ENCODE peak calls at places on chromosomes 12 and 14, in seven cellular contexts. S is suprapubic skin; U is vagina; M is activated CD8-positive, alpha-beta T cell treated with anti-CD3 and anti-CD28 coated beads, Interleukin-2, amount 10 ng/mL, durations not matched to agents 7 days and 5 days; F is activated T-helper 1 cell treated with Interleukin-2 at 50 U/mL for 16 hours; Y is stimulated activated CD8-positive, alpha-beta memory T cell treated with anti-CD3 and anti-CD28 coated beads, Interleukin-2, amount 100 ng/mL, for 48 hours; P is D721Med. E is an unnamed sample.

GRCh38 chr12:90080616-90081015 is 372.0 kb upstream of the ATP2B1 start:
- DNase-seq in M (no peak), U (no peak), P (no peak), Y (no peak), S (no peak), F (no peak), E (no peak)

GRCh38 chr14:89600950-89601826 is 184.2 kb upstream of the FOXN3 start:
- DNase-seq in U (no peak), P (no peak), F (no peak), Y (no peak), S (no peak), M (no peak), E (no peak)

GRCh38 chr14:54593860-54594259 is 26.9 kb downstream of the SAMD4A start:
- DNase-seq in U (no peak), F (no peak), Y (no peak), M (no peak), P (no peak), S (no peak), E (no peak)

GRCh38 chr12:42213954-42214426 is 24.1 kb downstream of the YAF2 start:
- DNase-seq in U (no peak), F (no peak), M (no peak), S (no peak), P (no peak), Y (no peak), E (no peak)

GRCh38 chr14:103015426-103015825 is 41.9 kb downstream of the CDC42BPB start:
- DNase-seq in P (no peak), M (no peak), Y (no peak), S (no peak), U (no peak), F (no peak), E (no peak)

GRCh38 chr14:92540472-92541048 is 27.0 kb downstream of the RIN3 start:
- DNase-seq in M (no peak), S (peak), F (no peak), P (no peak), U (no peak), Y (no peak), E (no peak)

GRCh38 chr12:24478254-24478653 is 470.6 kb downstream of the BCAT1 start:
- DNase-seq in P (no peak), Y (no peak), U (no peak), F (no peak), S (no peak), M (no peak), E (no peak)

GRCh38 chr12:48810817-48811453 is 7.4 kb upstream of the CACNB3 start:
- DNase-seq in M (no peak), Y (no peak), P (no peak), S (no peak), F (no peak), U (no peak), E (no peak)

GRCh38 chr12:73677520-73678291 is 859.9 kb upstream of the ATXN7L3B start:
- DNase-seq in S (no peak), Y (no peak), U (no peak), F (no peak), M (no peak), P (no peak), E (no peak)

GRCh38 chr12:71725011-71725410 is 29.7 kb upstream of the RAB21 start:
- DNase-seq in P (no peak), Y (no peak), M (no peak), F (no peak), U (no peak), S (no peak), E (no peak)

GRCh38 chr14:21923820-21924219 is 250.2 kb upstream of the OR4E1 start:
- DNase-seq in Y (no peak), S (no peak), P (no peak), F (peak), M (peak), U (no peak), E (peak)

GRCh38 chr12:22978962-22979361 is 354.0 kb downstream of the ETNK1 start:
- DNase-seq in S (no peak), Y (no peak), M (no peak), U (no peak), P (no peak), F (no peak), E (no peak)

GRCh38 chr12:5506821-5507231 is 74.9 kb downstream of the NTF3 start:
- DNase-seq in F (no peak), S (no peak), Y (no peak), M (no peak), U (peak), P (no peak), E (no peak)

GRCh38 chr12:33187409-33187808 is 252.2 kb downstream of the SYT10 start:
- DNase-seq in S (no peak), M (no peak), P (no peak), Y (no peak), U (no peak), F (no peak), E (no peak)

GRCh38 chr12:19912996-19913395 is 455.3 kb upstream of the PDE3A start:
- DNase-seq in S (no peak), P (no peak), Y (no peak), F (no peak), M (no peak), U (no peak), E (no peak)

GRCh38 chr14:69043598-69044267 is 64.6 kb upstream of the ACTN1 start:
- DNase-seq in U (no peak), P (no peak), Y (no peak), S (no peak), F (no peak), M (no peak), E (no peak)

GRCh38 chr14:59474172-59474571 is 9.0 kb upstream of the GPR135 start:
- DNase-seq in U (no peak), S (no peak), P (no peak), F (no peak), Y (no peak), M (no peak), E (no peak)

GRCh38 chr12:113208041-113208934 is 13.0 kb upstream of the TPCN1 start:
- DNase-seq in P (no peak), M (peak), S (no peak), F (peak), Y (peak), U (no peak), E (peak)

GRCh38 chr12:68481181-68481941 is 129.3 kb upstream of the RAP1B start:
- DNase-seq in F (no peak), Y (no peak), S (no peak), U (no peak), P (no peak), M (no peak), E (no peak)

GRCh38 chr14:76769636-76770292 is 8.5 kb downstream of the VASH1 start:
- DNase-seq in M (peak), U (no peak), Y (no peak), F (no peak), P (no peak), S (no peak), E (no peak)

GRCh38 chr12:116406529-116406928 is 129.0 kb upstream of the MED13L start:
- DNase-seq in Y (no peak), F (no peak), U (no peak), P (no peak), S (peak), M (no peak), E (no peak)

GRCh38 chr12:77940011-77940423 is 109.3 kb downstream of the NAV3 start:
- DNase-seq in U (no peak), P (no peak), Y (no peak), F (no peak), S (no peak), M (no peak), E (no peak)

GRCh38 chr12:15982071-15982470 is 70.9 kb downstream of the DERA start:
- DNase-seq in M (no peak), U (no peak), F (no peak), Y (no peak), S (no peak), P (no peak), E (no peak)

GRCh38 chr14:103133213-103134140 is 10.2 kb downstream of the TNFAIP2 start:
- DNase-seq in Y (no peak), P (no peak), F (no peak), U (no peak), S (no peak), M (no peak), E (no peak)

GRCh38 chr12:77837876-77838291 is 7.2 kb downstream of the NAV3 start:
- DNase-seq in P (no peak), Y (no peak), U (no peak), S (no peak), M (no peak), F (no peak), E (no peak)

GRCh38 chr12:124745891-124746570 is 117.6 kb downstream of the SCARB1 start:
- DNase-seq in S (peak), F (no peak), M (no peak), Y (no peak), U (no peak), P (peak), E (no peak)

GRCh38 chr14:60199321-60199720 is 34.1 kb upstream of the DHRS7 start:
- DNase-seq in P (no peak), U (no peak), F (no peak), M (no peak), Y (no peak), S (no peak), E (no peak)

GRCh38 chr14:74500417-74501134 is 7.0 kb downstream of the ISCA2 start:
- DNase-seq in S (no peak), Y (no peak), U (peak), M (no peak), F (no peak), P (no peak), E (no peak)

GRCh38 chr12:132253698-132254480 is 75.5 kb downstream of the GALNT9 start:
- DNase-seq in Y (no peak), F (no peak), P (no peak), S (no peak), U (no peak), M (no peak), E (no peak)

E was measured in effector memory CD4-positive, alpha-beta T cell.